ENCODE peak calls at places on chromosomes 4 and X, in ten cellular contexts. B is PC-3, G is Peyer's patch, Q is pancreas, E is GM12865, D is coronary artery, T is kidney epithelial cell, K is lower leg skin, R is Panc1, I is MM.1S. F is an unnamed sample.

GRCh38 chr4:76950846-76951321 is 1.3 kb downstream of the SEPTIN11 start:
- DNase-seq in B (peak), G (peak), Q (no peak), E (peak), D (no peak), T (no peak), K (no peak), R (no peak), I (peak), F (no peak)

GRCh38 chrX:144716187-144716586 is 531.1 kb upstream of the SPANXN1 start:
- DNase-seq in B (no peak), G (no peak), Q (no peak), E (no peak), D (no peak), T (no peak), K (no peak), R (no peak), I (no peak), F (no peak)

GRCh38 chrX:136148391-136148790 is 1.1 kb downstream of the FHL1 start:
- DNase-seq in B (no peak), G (no peak), Q (no peak), E (no peak), D (no peak), T (no peak), K (no peak), R (no peak), I (no peak), F (no peak)

GRCh38 chr4:158300012-158300411 is 89.7 kb downstream of the TMEM144 start:
- DNase-seq in B (no peak), G (no peak), Q (no peak), E (no peak), D (no peak), T (no peak), K (no peak), R (no peak), I (no peak), F (no peak)

GRCh38 chr4:118774989-118775388 is 60.9 kb downstream of the SEC24D start:
- DNase-seq in B (peak), G (no peak), Q (no peak), E (no peak), D (no peak), T (peak), K (no peak), R (no peak), I (no peak), F (no peak)

GRCh38 chr4:85854543-85854942 is 379.6 kb downstream of the ARHGAP24 start:
- DNase-seq in B (no peak), G (no peak), Q (no peak), E (no peak), D (no peak), T (no peak), K (no peak), R (no peak), I (no peak), F (no peak)

GRCh38 chrX:46865281-46865680 is 28.4 kb downstream of the RP2 start:
- DNase-seq in B (peak), G (no peak), Q (no peak), E (no peak), D (no peak), T (no peak), K (no peak), R (peak), I (no peak), F (no peak)

GRCh38 chr4:78604988-78605387 is 53.4 kb downstream of the ANXA3 start:
- DNase-seq in B (no peak), G (no peak), Q (no peak), E (no peak), D (no peak), T (no peak), K (no peak), R (no peak), I (no peak), F (no peak)

GRCh38 chr4:102759835-102760644 is 728 bp downstream of the MANBA start:
- DNase-seq in B (peak), G (peak), Q (no peak), E (peak), D (no peak), T (no peak), K (no peak), R (no peak), I (no peak), F (no peak)

GRCh38 chr4:178738026-178738425 is 1295.8 kb upstream of the AGA start:
- DNase-seq in B (peak), G (no peak), Q (no peak), E (no peak), D (no peak), T (no peak), K (no peak), R (no peak), I (no peak), F (no peak)

GRCh38 chrX:103629295-103630170 is 758 bp downstream of the TCEAL1 start:
- DNase-seq in B (peak), G (peak), Q (peak), E (peak), D (peak), T (no peak), K (peak), R (peak), I (no peak), F (no peak)

DNA sequence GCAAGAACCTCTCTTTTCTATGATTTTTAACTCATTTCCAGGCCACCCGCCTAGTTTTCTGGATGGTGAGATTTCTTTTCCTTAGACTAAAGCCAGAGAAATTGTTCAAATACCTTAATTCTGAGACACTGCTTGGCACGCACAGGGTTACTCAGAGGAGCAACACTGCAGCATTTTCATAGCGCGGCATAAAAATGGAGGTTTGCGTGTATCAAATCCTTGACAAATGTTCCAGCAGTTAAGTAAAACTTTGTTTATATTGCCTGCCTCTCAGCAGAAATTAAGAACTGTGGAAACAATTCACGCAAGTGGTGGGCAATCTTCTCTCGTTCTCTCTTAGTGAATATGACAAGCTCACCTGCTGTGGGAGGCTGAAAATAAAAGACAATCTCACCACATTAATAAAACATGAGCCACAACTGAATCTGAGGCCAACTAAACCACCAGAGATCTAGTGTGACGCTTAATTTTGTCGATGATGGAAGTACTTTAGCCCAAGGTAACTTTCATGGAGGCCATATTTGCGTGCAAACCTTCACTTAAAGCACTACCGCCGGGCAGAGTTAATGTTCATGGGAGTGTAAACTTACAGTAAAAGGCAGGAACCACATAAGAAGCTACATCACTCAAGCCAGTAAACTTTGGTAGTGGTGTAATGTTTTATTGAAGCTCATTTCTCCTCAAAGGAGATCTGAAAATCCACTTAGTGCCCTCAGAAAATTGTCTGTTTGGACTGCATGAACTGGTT is 894.8 kb upstream of the EPHA5 start:
- DNase-seq in B (no peak), G (no peak), Q (no peak), E (no peak), D (no peak), T (no peak), K (no peak), R (no peak), I (no peak), F (no peak)
- H3K4me3 ChIP-seq in B (no peak), G (no peak), Q (no peak), E (no peak), D (peak), T (no peak), K (no peak), R (no peak), I (no peak), F (no peak)

GRCh38 chr4:83252782-83253405 is 31.7 kb downstream of the COQ2 start:
- DNase-seq in B (peak), G (peak), Q (no peak), E (peak), D (no peak), T (no peak), K (no peak), R (peak), I (peak), F (no peak)
- TF ChIP-seq CTCF in B (peak), G (peak), Q (peak), E (peak), D (no peak), T (peak), K (no peak), R (peak), I (peak), F (peak)

DNA sequence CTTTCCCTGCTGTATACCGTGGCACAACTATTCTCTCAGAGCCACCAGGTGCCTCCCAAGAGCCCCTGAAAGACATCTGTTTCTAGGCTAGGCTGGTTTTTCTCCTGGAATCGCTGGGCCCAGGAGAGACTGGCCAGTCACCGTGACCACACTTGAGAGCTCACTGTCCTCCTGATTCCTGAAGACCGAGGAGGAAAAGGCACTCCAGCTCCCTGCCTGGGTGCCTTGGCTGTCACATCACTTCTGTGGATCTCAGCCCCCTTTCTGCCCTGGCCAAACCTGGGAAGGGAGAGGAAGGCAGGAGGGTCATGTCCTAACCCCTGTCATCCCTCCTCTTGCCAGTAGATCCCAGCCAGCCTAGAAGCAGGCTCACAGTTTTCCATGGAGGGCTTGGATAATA is 54.7 kb upstream of the LAS1L start:
- DNase-seq in B (no peak), G (no peak), Q (no peak), E (no peak), D (peak), T (no peak), K (peak), R (no peak), I (no peak), F (no peak)
- H3K4me3 ChIP-seq in B (no peak), G (no peak), Q (no peak), E (no peak), D (no peak), T (no peak), K (no peak), R (no peak), I (no peak), F (no peak)

GRCh38 chrX:19886375-19886774 is 1.0 kb downstream of the SH3KBP1 start:
- DNase-seq in B (peak), G (no peak), Q (no peak), E (no peak), D (no peak), T (no peak), K (no peak), R (no peak), I (no peak), F (no peak)

GRCh38 chrX:19888419-19888879 is 1.0 kb upstream of the SH3KBP1 start:
- DNase-seq in B (peak), G (peak), Q (no peak), E (peak), D (no peak), T (no peak), K (no peak), R (no peak), I (peak), F (no peak)

GRCh38 chrX:19893722-19894121 is 6.3 kb upstream of the SH3KBP1 start:
- DNase-seq in B (peak), G (no peak), Q (no peak), E (no peak), D (no peak), T (no peak), K (no peak), R (no peak), I (no peak), F (peak)

GRCh38 chrX:19886888-19887531 is 390 bp downstream of the SH3KBP1 start:
- DNase-seq in B (peak), G (peak), Q (peak), E (no peak), D (no peak), T (no peak), K (peak), R (no peak), I (peak), F (no peak)

DNA sequence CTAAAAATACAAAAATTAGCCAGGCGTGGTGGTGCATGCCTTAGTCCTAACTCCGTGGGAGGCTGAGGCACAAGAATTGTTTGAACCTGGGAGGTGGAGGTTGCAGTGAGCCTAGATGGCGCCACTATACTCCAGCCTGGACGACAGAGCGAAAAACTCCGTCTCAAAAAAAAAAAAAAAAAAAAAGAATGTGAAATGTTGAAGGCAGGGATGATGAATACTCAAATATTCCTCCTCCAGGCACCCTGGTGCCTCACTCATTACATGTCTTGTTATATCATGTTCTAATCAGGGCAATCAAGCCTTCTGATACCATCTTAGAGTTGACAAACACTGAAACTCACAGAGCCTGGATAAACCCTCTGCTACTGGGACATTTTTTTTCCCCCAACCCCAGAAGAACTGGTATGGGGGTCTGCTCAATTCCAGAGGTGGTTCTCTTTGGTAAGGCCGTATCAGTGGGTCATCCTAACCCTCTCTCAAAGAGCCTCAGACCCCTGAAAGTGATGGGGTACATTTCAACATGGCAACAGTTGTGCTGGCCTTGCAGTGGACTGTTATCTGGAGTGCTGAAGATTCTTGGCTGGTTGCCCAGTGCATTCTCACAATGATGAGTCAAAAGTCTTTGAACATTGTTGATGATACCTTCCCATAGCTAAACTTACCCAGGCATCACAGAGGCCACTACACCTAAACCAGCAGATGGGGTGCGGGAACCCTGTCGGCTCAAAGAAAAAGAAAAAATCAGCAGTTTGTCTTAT is 2.4 kb upstream of the SH3KBP1 start:
- DNase-seq in B (peak), G (peak), Q (no peak), E (peak), D (no peak), T (no peak), K (no peak), R (no peak), I (peak), F (peak)
- TF ChIP-seq CTCF in B (no peak), G (no peak), Q (no peak), E (peak), D (no peak), T (no peak), K (no peak), R (peak), I (no peak), F (peak)

DNA sequence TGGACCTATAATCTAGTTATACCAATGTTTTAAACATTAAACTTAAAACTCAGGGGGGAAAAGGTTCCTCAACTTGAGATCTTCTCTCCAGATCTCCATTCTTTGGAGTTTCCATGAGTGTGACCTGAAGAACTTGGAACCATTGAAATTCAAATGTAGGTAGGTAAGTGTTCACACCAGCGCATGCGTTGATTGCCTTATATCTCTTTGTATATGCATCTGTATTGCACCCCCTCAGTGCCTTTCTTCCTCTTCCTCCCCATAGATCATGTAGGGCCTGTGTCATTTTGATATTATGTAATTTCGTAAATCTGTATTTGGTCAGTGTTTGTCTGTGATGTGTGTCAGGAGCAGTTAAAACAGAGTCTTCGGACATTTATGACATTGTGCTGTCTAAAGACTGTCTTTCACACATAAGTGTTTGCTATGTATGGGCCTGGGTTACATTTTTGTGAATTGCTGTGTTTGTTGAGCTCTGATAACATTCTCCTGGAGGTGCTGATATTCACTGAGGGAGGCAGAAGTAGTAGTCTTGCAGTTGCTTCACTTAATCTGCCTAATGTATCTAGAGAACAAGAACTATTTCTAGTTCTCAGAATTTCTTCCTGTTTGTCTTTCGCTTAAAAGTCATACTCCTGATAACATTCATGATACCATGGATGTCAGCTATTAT is 126.3 kb downstream of the RAP1GDS1 start:
- DNase-seq in B (no peak), G (no peak), Q (no peak), E (no peak), D (no peak), T (no peak), K (no peak), R (no peak), I (no peak), F (no peak)
- H3K4me3 ChIP-seq in B (no peak), G (no peak), Q (no peak), E (no peak), D (no peak), T (no peak), K (no peak), R (no peak), I (no peak), F (no peak)

GRCh38 chr4:98150092-98150761 is 7.0 kb upstream of the STPG2 start:
- DNase-seq in B (peak), G (no peak), Q (no peak), E (no peak), D (no peak), T (no peak), K (no peak), R (no peak), I (no peak), F (no peak)
- TF ChIP-seq CTCF in B (peak), G (no peak), Q (no peak), E (no peak), D (no peak), T (no peak), K (no peak), R (no peak), I (peak), F (peak)

GRCh38 chr4:6270691-6271121 is 1.1 kb downstream of the WFS1 start:
- DNase-seq in B (peak), G (peak), Q (peak), E (no peak), D (no peak), T (no peak), K (no peak), R (no peak), I (no peak), F (no peak)

GRCh38 chr4:6267573-6267972 is 2.1 kb upstream of the WFS1 start:
- DNase-seq in B (no peak), G (no peak), Q (no peak), E (no peak), D (no peak), T (no peak), K (no peak), R (no peak), I (no peak), F (no peak)

GRCh38 chr4:6269400-6269650 is 325 bp upstream of the WFS1 start:
- DNase-seq in B (no peak), G (no peak), Q (no peak), E (no peak), D (no peak), T (no peak), K (no peak), R (no peak), I (no peak), F (no peak)

GRCh38 chr4:6269651-6270511 is at the start of gene WFS1:
- DNase-seq in B (peak), G (peak), Q (peak), E (peak), D (peak), T (peak), K (peak), R (peak), I (peak), F (peak)

GRCh38 chr4:6268650-6269399 is 825 bp upstream of the WFS1 start:
- DNase-seq in B (no peak), G (no peak), Q (peak), E (no peak), D (no peak), T (no peak), K (no peak), R (no peak), I (no peak), F (no peak)
- H3K4me3 ChIP-seq in B (peak), G (peak), Q (no peak), E (peak), D (peak), T (peak), K (no peak), R (peak), I (peak), F (peak)